ENCODE peak calls at places on chromosome 1, in six cellular contexts. C, R, T, B, Q and G are unnamed samples.

GRCh38 chr1:168335500-168335899 is 54.8 kb downstream of the TBX19 start:
- DNase-seq in B (no peak), C (no peak), R (no peak), T (no peak), Q (no peak), G (no peak)

GRCh38 chr1:37851782-37852210 is 7.6 kb downstream of the MTF1 start:
- DNase-seq in Q (no peak), B (no peak), T (no peak), C (no peak), R (no peak), G (no peak)

GRCh38 chr1:110192541-110192940 is 17.6 kb upstream of the KCNC4 start:
- DNase-seq in B (no peak), Q (no peak), T (no peak), C (no peak), R (no peak), G (no peak)

GRCh38 chr1:203378529-203379271 is 27.8 kb upstream of the FMOD start:
- DNase-seq in Q (no peak), B (no peak), T (no peak), R (no peak), C (no peak), G (no peak)

GRCh38 chr1:17149771-17150170 is 30.5 kb upstream of the PADI2 start:
- DNase-seq in Q (no peak), R (no peak), B (no peak), T (no peak), C (no peak), G (no peak)

GRCh38 chr1:31416101-31416736 is 3.2 kb downstream of the SERINC2 start:
- DNase-seq in C (peak; percentile 86), R (no peak), B (peak; percentile 43), T (no peak), Q (no peak), G (no peak)

GRCh38 chr1:96966536-96967138 is 245.1 kb downstream of the PTBP2 start:
- DNase-seq in Q (peak; percentile 56), R (peak; percentile 81), C (no peak), T (peak; percentile 55), B (peak; percentile 75), G (peak; percentile 54)

GRCh38 chr1:100530901-100531487 is 6.9 kb upstream of the GPR88 start:
- DNase-seq in T (no peak), Q (no peak), C (no peak), B (no peak), R (no peak), G (no peak)

GRCh38 chr1:160544647-160545046 is 21.6 kb upstream of the SLAMF6 start:
- DNase-seq in R (no peak), Q (no peak), C (no peak), B (no peak), T (no peak), G (no peak)

GRCh38 chr1:25544243-25544764 is 898 bp downstream of the LDLRAP1 start:
- DNase-seq in C (no peak), T (no peak), R (no peak), B (peak; percentile 74), Q (no peak), G (no peak)

GRCh38 chr1:6260433-6260934 is 414 bp downstream of the GPR153 start:
- DNase-seq in Q (no peak), B (no peak), R (no peak), C (no peak), T (peak; percentile 50), G (no peak)

GRCh38 chr1:154076413-154076812 is 78.5 kb downstream of the NUP210L start:
- DNase-seq in Q (no peak), T (no peak), C (no peak), B (no peak), R (no peak), G (no peak)

GRCh38 chr1:33126411-33127000 is 45.6 kb downstream of the AZIN2 start:
- DNase-seq in B (peak; percentile 25), T (no peak), C (no peak), R (no peak), Q (no peak), G (no peak)
- H3K27ac ChIP-seq in B (peak overlapping the region; percentile 42), T (peak overlapping the region; percentile 93), C (peak overlapping the region; percentile 41), R (peak overlapping the region; percentile 81), Q (peak overlapping the region; percentile 68), G (peak overlapping the region; percentile 97)

GRCh38 chr1:67031848-67032247 is 22.1 kb downstream of the SLC35D1 start:
- DNase-seq in R (no peak), C (no peak), B (no peak), T (no peak), Q (no peak), G (no peak)

GRCh38 chr1:67029472-67029871 is 24.5 kb downstream of the SLC35D1 start:
- DNase-seq in R (no peak), C (no peak), T (no peak), B (no peak), Q (no peak), G (no peak)

DNA sequence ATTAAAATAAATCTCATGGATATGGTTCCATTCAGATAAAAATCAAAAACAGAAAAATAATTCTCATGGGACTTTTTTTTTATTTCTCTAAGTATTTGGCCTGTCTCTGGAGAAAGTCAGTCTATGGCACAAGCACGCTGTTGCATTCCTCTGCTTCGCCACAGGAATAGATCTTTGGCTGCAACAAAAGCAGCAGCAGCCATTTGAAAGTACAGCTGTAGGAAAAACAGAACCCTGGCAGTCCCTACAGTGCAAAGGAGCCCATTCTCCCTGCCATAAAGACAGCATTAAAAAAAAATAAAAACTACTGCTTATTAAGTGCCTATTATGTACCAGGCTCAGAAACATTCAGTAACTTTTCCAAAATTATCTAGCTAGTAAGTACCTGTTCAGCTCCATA is 22.8 kb downstream of the SLC35D1 start:
- DNase-seq in Q (no peak), B (no peak), C (no peak), T (no peak), R (no peak), G (no peak)
- H3K27ac ChIP-seq in Q (no peak overlapping the region), B (no peak overlapping the region), C (no peak overlapping the region), T (peak overlapping the region; percentile 19), R (no peak overlapping the region), G (no peak overlapping the region)

GRCh38 chr1:18632218-18632588 is 1.6 kb downstream of the PAX7 start:
- DNase-seq in T (no peak), C (no peak), R (no peak), B (no peak), Q (no peak), G (no peak)
- H3K27ac ChIP-seq in T (no peak overlapping the region), C (no peak overlapping the region), R (no peak overlapping the region), B (no peak overlapping the region), Q (no peak overlapping the region), G (no peak overlapping the region)

GRCh38 chr1:223711838-223712183 is 528 bp upstream of the CAPN2 start:
- DNase-seq in T (no peak), B (no peak), Q (no peak), C (no peak), R (no peak), G (no peak)
- H3K27ac ChIP-seq in T (peak overlapping the region; percentile 99), B (peak overlapping the region; percentile 89), Q (no peak overlapping the region), C (peak overlapping the region; percentile 94), R (peak overlapping the region; percentile 94), G (peak overlapping the region; percentile 55)

DNA sequence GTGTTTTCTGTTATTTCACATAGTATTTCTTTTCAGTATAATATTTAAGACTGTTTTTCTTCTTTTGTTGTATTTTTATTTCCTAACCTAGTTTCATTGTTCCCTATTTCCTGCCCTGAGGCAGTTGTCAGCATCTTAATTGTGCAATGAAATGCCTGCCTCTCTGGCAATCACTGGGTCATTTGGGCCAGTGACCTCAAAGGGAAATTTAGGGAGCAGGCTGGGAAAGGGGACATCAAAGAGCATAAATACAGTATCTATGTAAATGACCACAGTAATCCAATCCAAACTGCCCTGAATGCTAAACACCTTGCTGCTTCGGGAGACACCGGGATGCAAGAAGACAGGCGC is 147.8 kb downstream of the TLR5 start:
- DNase-seq in T (no peak), B (no peak), Q (no peak), R (no peak), C (no peak), G (no peak)
- H3K27ac ChIP-seq in T (peak overlapping the region; percentile 62), B (no peak overlapping the region), Q (no peak overlapping the region), R (peak overlapping the region; percentile 65), C (peak overlapping the region; percentile 39), G (no peak overlapping the region)

GRCh38 chr1:35808376-35809155 is 750 bp downstream of the AGO4 start:
- DNase-seq in R (no peak), T (peak; percentile 38), C (no peak), B (peak; percentile 22), Q (no peak), G (no peak)
- H3K27ac ChIP-seq in R (peak overlapping the region; percentile 90), T (peak overlapping the region; percentile 98), C (peak overlapping the region; percentile 50), B (peak overlapping the region; percentile 64), Q (no peak overlapping the region), G (peak overlapping the region; percentile 74)

DNA sequence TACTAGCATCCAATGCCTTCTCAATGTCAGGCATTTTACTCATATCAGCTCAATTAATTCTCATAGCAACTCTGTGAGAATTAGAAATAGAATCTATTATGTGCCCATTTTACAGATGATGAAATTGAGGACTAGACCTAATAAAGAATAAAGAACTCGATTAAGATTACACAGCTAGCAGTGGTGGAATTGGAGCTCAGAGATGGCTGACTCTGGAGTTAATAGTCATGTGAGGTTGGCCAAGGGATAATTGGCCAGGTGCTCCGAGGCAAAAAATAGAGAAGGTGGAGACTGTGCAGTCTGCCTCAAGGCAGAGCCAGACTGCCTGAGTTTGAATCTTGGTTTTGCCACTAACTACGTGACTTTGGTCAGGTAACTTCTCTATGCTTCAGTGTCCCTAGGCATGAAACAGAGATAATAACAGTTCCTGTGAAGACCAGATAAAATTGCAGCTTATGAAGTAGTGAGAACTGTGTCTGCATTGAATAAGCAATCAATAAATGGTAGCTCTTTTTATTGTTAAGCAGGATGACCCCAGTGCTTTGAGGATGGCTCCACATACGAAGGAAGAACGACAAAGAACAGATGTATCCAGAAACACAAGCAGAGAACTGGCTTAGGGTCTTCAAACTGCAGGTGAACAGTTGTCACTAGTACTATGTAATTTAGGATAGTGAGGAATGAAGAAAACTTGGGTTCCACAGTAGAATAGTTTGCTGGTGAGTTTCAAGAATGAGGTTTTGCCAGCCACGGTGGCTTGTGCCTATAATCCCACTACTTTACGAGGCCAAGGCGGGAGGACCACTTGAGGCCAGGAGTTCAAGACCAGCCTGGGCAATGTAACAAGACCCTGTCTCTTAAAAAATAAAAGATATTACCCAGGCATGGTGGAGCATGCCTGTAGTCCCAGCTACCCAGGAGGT is 6.9 kb upstream of the CCSAP start:
- DNase-seq in B (no peak), Q (no peak), C (no peak), T (no peak), R (no peak), G (no peak)
- H3K27ac ChIP-seq in B (no peak overlapping the region), Q (no peak overlapping the region), C (no peak overlapping the region), T (no peak overlapping the region), R (no peak overlapping the region), G (no peak overlapping the region)